ENCODE peak calls at places on chromosomes 2 and 18, in four cellular contexts. One of them, this sample, is unnamed.
A peak's percentile ranks its signal among the peaks of the same experiment; 100 is the strongest.

GRCh38 chr2:164150601-164151000 is 414.8 kb upstream of the FIGN start:
- DNase-seq in hypothalamus: no peak
- DNase-seq in MCF 10A: peak; percentile 59
- DNase-seq in stimulated activated CD8-positive, alpha-beta memory T cell treated with anti-CD3 and anti-CD28 coated beads, Interleukin-2, amount 100 ng/mL, for 1 hour: no peak
- DNase-seq in this sample: no peak

GRCh38 chr18:75162467-75162866 is 46.5 kb downstream of the PTGR3 start:
- DNase-seq in hypothalamus: no peak
- DNase-seq in MCF 10A: peak; percentile 71
- DNase-seq in stimulated activated CD8-positive, alpha-beta memory T cell treated with anti-CD3 and anti-CD28 coated beads, Interleukin-2, amount 100 ng/mL, for 1 hour: no peak
- DNase-seq in this sample: no peak

GRCh38 chr2:1743396-1744150 is 742 bp downstream of the PXDN start:
- DNase-seq in hypothalamus: no peak
- DNase-seq in MCF 10A: peak; percentile 36
- DNase-seq in stimulated activated CD8-positive, alpha-beta memory T cell treated with anti-CD3 and anti-CD28 coated beads, Interleukin-2, amount 100 ng/mL, for 1 hour: no peak
- DNase-seq in this sample: no peak

GRCh38 chr2:20067992-20068727 is 16.7 kb upstream of the LAPTM4A start:
- DNase-seq in hypothalamus: no peak
- DNase-seq in MCF 10A: peak; percentile 88
- DNase-seq in stimulated activated CD8-positive, alpha-beta memory T cell treated with anti-CD3 and anti-CD28 coated beads, Interleukin-2, amount 100 ng/mL, for 1 hour: no peak
- DNase-seq in this sample: peak; percentile 87

GRCh38 chr2:88016086-88016947 is at the start of gene RNU2-63P:
- DNase-seq in hypothalamus: peak; percentile 75
- DNase-seq in MCF 10A: peak; percentile 92
- DNase-seq in stimulated activated CD8-positive, alpha-beta memory T cell treated with anti-CD3 and anti-CD28 coated beads, Interleukin-2, amount 100 ng/mL, for 1 hour: peak; percentile 61
- DNase-seq in this sample: peak; percentile 16

GRCh38 chr2:189673661-189674373 is 653 bp upstream of the ANKAR start:
- DNase-seq in hypothalamus: no peak
- DNase-seq in MCF 10A: no peak
- DNase-seq in stimulated activated CD8-positive, alpha-beta memory T cell treated with anti-CD3 and anti-CD28 coated beads, Interleukin-2, amount 100 ng/mL, for 1 hour: no peak
- DNase-seq in this sample: no peak

GRCh38 chr2:2117923-2118322 is 213.2 kb downstream of the MYT1L start:
- DNase-seq in hypothalamus: no peak
- DNase-seq in MCF 10A: no peak
- DNase-seq in stimulated activated CD8-positive, alpha-beta memory T cell treated with anti-CD3 and anti-CD28 coated beads, Interleukin-2, amount 100 ng/mL, for 1 hour: no peak
- DNase-seq in this sample: no peak

GRCh38 chr2:117321816-117322215 is 492.7 kb upstream of the DDX18 start:
- DNase-seq in hypothalamus: no peak
- DNase-seq in MCF 10A: peak; percentile 25
- DNase-seq in stimulated activated CD8-positive, alpha-beta memory T cell treated with anti-CD3 and anti-CD28 coated beads, Interleukin-2, amount 100 ng/mL, for 1 hour: no peak
- DNase-seq in this sample: no peak

GRCh38 chr2:200585730-200586643 is at the start of gene AOX1:
- DNase-seq in hypothalamus: peak; percentile 35
- DNase-seq in MCF 10A: no peak
- DNase-seq in stimulated activated CD8-positive, alpha-beta memory T cell treated with anti-CD3 and anti-CD28 coated beads, Interleukin-2, amount 100 ng/mL, for 1 hour: no peak
- DNase-seq in this sample: no peak

GRCh38 chr2:222671259-222672067 is at the start of gene MOGAT1:
- DNase-seq in hypothalamus: peak; percentile 55
- DNase-seq in MCF 10A: no peak
- DNase-seq in stimulated activated CD8-positive, alpha-beta memory T cell treated with anti-CD3 and anti-CD28 coated beads, Interleukin-2, amount 100 ng/mL, for 1 hour: no peak
- DNase-seq in this sample: no peak

GRCh38 chr2:6917761-6918421 is 679 bp downstream of the RNF144A start:
- DNase-seq in hypothalamus: no peak
- DNase-seq in MCF 10A: no peak
- DNase-seq in stimulated activated CD8-positive, alpha-beta memory T cell treated with anti-CD3 and anti-CD28 coated beads, Interleukin-2, amount 100 ng/mL, for 1 hour: no peak
- DNase-seq in this sample: no peak

GRCh38 chr2:150410809-150411208 is 76.7 kb downstream of the RND3 start:
- DNase-seq in hypothalamus: no peak
- DNase-seq in MCF 10A: no peak
- DNase-seq in stimulated activated CD8-positive, alpha-beta memory T cell treated with anti-CD3 and anti-CD28 coated beads, Interleukin-2, amount 100 ng/mL, for 1 hour: no peak
- DNase-seq in this sample: no peak

GRCh38 chr2:13052547-13052946 is 335.8 kb downstream of the TRIB2 start:
- DNase-seq in hypothalamus: no peak
- DNase-seq in MCF 10A: no peak
- DNase-seq in stimulated activated CD8-positive, alpha-beta memory T cell treated with anti-CD3 and anti-CD28 coated beads, Interleukin-2, amount 100 ng/mL, for 1 hour: no peak
- DNase-seq in this sample: no peak

GRCh38 chr2:170525566-170525900 is 189.6 kb upstream of the SP5 start:
- DNase-seq in hypothalamus: peak; percentile 45
- DNase-seq in MCF 10A: peak; percentile 98
- DNase-seq in stimulated activated CD8-positive, alpha-beta memory T cell treated with anti-CD3 and anti-CD28 coated beads, Interleukin-2, amount 100 ng/mL, for 1 hour: no peak
- DNase-seq in this sample: peak; percentile 79

GRCh38 chr2:130827502-130828251 is 9.0 kb upstream of the ARHGEF4 start:
- DNase-seq in hypothalamus: no peak
- DNase-seq in MCF 10A: peak; percentile 88
- DNase-seq in stimulated activated CD8-positive, alpha-beta memory T cell treated with anti-CD3 and anti-CD28 coated beads, Interleukin-2, amount 100 ng/mL, for 1 hour: no peak
- DNase-seq in this sample: no peak

GRCh38 chr2:61658841-61659780 is 121.0 kb upstream of the XPO1 start:
- DNase-seq in hypothalamus: no peak
- DNase-seq in MCF 10A: peak; percentile 58
- DNase-seq in stimulated activated CD8-positive, alpha-beta memory T cell treated with anti-CD3 and anti-CD28 coated beads, Interleukin-2, amount 100 ng/mL, for 1 hour: no peak
- DNase-seq in this sample: no peak

GRCh38 chr2:236682651-236683422 is 113.2 kb downstream of the ACKR3 start:
- DNase-seq in hypothalamus: no peak
- DNase-seq in MCF 10A: no peak
- DNase-seq in stimulated activated CD8-positive, alpha-beta memory T cell treated with anti-CD3 and anti-CD28 coated beads, Interleukin-2, amount 100 ng/mL, for 1 hour: no peak
- DNase-seq in this sample: no peak

GRCh38 chr18:63132819-63133200 is 186.8 kb downstream of the BCL2 start:
- DNase-seq in hypothalamus: no peak
- DNase-seq in MCF 10A: no peak
- DNase-seq in stimulated activated CD8-positive, alpha-beta memory T cell treated with anti-CD3 and anti-CD28 coated beads, Interleukin-2, amount 100 ng/mL, for 1 hour: no peak
- DNase-seq in this sample: no peak

GRCh38 chr2:3172265-3172935 is 205.2 kb downstream of the EIPR1 start:
- DNase-seq in hypothalamus: no peak
- DNase-seq in MCF 10A: peak; percentile 45
- DNase-seq in stimulated activated CD8-positive, alpha-beta memory T cell treated with anti-CD3 and anti-CD28 coated beads, Interleukin-2, amount 100 ng/mL, for 1 hour: no peak
- DNase-seq in this sample: no peak

GRCh38 chr2:28365158-28365557 is 27.5 kb upstream of the FOSL2 start:
- DNase-seq in hypothalamus: no peak
- DNase-seq in MCF 10A: no peak
- DNase-seq in stimulated activated CD8-positive, alpha-beta memory T cell treated with anti-CD3 and anti-CD28 coated beads, Interleukin-2, amount 100 ng/mL, for 1 hour: no peak
- DNase-seq in this sample: no peak

GRCh38 chr18:54957295-54957694 is 2.0 kb downstream of the CCDC68 start:
- DNase-seq in hypothalamus: no peak
- DNase-seq in MCF 10A: no peak
- DNase-seq in stimulated activated CD8-positive, alpha-beta memory T cell treated with anti-CD3 and anti-CD28 coated beads, Interleukin-2, amount 100 ng/mL, for 1 hour: no peak
- DNase-seq in this sample: no peak

GRCh38 chr2:115161531-115162453 is 719.4 kb downstream of the DPP10 start:
- DNase-seq in hypothalamus: no peak
- DNase-seq in MCF 10A: no peak
- DNase-seq in stimulated activated CD8-positive, alpha-beta memory T cell treated with anti-CD3 and anti-CD28 coated beads, Interleukin-2, amount 100 ng/mL, for 1 hour: no peak
- DNase-seq in this sample: no peak

GRCh38 chr2:19140463-19141208 is 217.8 kb downstream of the OSR1 start:
- DNase-seq in hypothalamus: no peak
- DNase-seq in MCF 10A: peak; percentile 83
- DNase-seq in stimulated activated CD8-positive, alpha-beta memory T cell treated with anti-CD3 and anti-CD28 coated beads, Interleukin-2, amount 100 ng/mL, for 1 hour: no peak
- DNase-seq in this sample: no peak

GRCh38 chr2:129178356-129178755 is 801.1 kb upstream of the RAB6C start:
- DNase-seq in hypothalamus: peak; percentile 23
- DNase-seq in MCF 10A: peak; percentile 93
- DNase-seq in stimulated activated CD8-positive, alpha-beta memory T cell treated with anti-CD3 and anti-CD28 coated beads, Interleukin-2, amount 100 ng/mL, for 1 hour: no peak
- DNase-seq in this sample: no peak

GRCh38 chr2:195202163-195202845 is 454.7 kb upstream of the SLC39A10 start:
- DNase-seq in hypothalamus: no peak
- DNase-seq in MCF 10A: no peak
- DNase-seq in stimulated activated CD8-positive, alpha-beta memory T cell treated with anti-CD3 and anti-CD28 coated beads, Interleukin-2, amount 100 ng/mL, for 1 hour: no peak
- DNase-seq in this sample: no peak